ENCODE peak calls at places on chromosomes 11 and 22, in four cellular contexts. One of them, this sample, is unnamed.

GRCh38 chr22:39682994-39683393 is 112.4 kb downstream of the CACNA1I start:
- DNase-seq in Right ventricle myocardium inferior: peak
- DNase-seq in EL: no peak
- DNase-seq in COR-L47: no peak
- DNase-seq in this sample: no peak

GRCh38 chr22:31879585-31879984 is 64.8 kb upstream of the YWHAH start:
- DNase-seq in Right ventricle myocardium inferior: no peak
- DNase-seq in EL: no peak
- DNase-seq in COR-L47: no peak
- DNase-seq in this sample: no peak

GRCh38 chr22:39176067-39176621 is 23.7 kb upstream of the CBX7 start:
- DNase-seq in Right ventricle myocardium inferior: no peak
- DNase-seq in EL: peak
- DNase-seq in COR-L47: no peak
- DNase-seq in this sample: no peak

GRCh38 chr11:128695539-128696221 is 1.8 kb downstream of the FLI1 start:
- DNase-seq in Right ventricle myocardium inferior: peak
- DNase-seq in EL: peak
- DNase-seq in COR-L47: no peak
- DNase-seq in this sample: no peak

GRCh38 chr11:10743354-10744035 is 7.6 kb upstream of the CTR9 start:
- DNase-seq in Right ventricle myocardium inferior: peak
- DNase-seq in EL: no peak
- DNase-seq in COR-L47: no peak
- DNase-seq in this sample: no peak

GRCh38 chr22:38267086-38267485 is 5.7 kb downstream of the TMEM184B start:
- DNase-seq in Right ventricle myocardium inferior: no peak
- DNase-seq in EL: no peak
- DNase-seq in COR-L47: no peak
- DNase-seq in this sample: no peak

GRCh38 chr11:44634401-44635281 is 69.2 kb downstream of the CD82 start:
- DNase-seq in Right ventricle myocardium inferior: peak
- DNase-seq in EL: peak
- DNase-seq in COR-L47: peak
- DNase-seq in this sample: no peak

GRCh38 chr11:37184371-37184770 is 586.3 kb upstream of the RAG2 start:
- DNase-seq in Right ventricle myocardium inferior: no peak
- DNase-seq in EL: no peak
- DNase-seq in COR-L47: no peak
- DNase-seq in this sample: no peak

GRCh38 chr22:22928666-22929380 is 41.2 kb downstream of the IGLL5 start:
- DNase-seq in Right ventricle myocardium inferior: peak
- DNase-seq in EL: peak
- DNase-seq in COR-L47: no peak
- DNase-seq in this sample: no peak

GRCh38 chr22:39148727-39149535 is 3.5 kb downstream of the CBX7 start:
- DNase-seq in Right ventricle myocardium inferior: peak
- DNase-seq in EL: peak
- DNase-seq in COR-L47: no peak
- DNase-seq in this sample: no peak

GRCh38 chr11:32830413-32830738 is 649 bp downstream of the PRRG4 start:
- DNase-seq in Right ventricle myocardium inferior: no peak
- DNase-seq in EL: peak
- DNase-seq in COR-L47: no peak
- DNase-seq in this sample: peak

GRCh38 chr22:43226368-43226979 is 39.5 kb upstream of the TTLL12 start:
- DNase-seq in Right ventricle myocardium inferior: no peak
- DNase-seq in EL: peak
- DNase-seq in COR-L47: no peak
- DNase-seq in this sample: no peak

GRCh38 chr22:27075891-27076290 is 418.5 kb downstream of the MIAT start:
- DNase-seq in Right ventricle myocardium inferior: no peak
- DNase-seq in EL: no peak
- DNase-seq in COR-L47: no peak
- DNase-seq in this sample: no peak

GRCh38 chr11:34570584-34570983 is 50.3 kb upstream of the EHF start:
- DNase-seq in Right ventricle myocardium inferior: no peak
- DNase-seq in EL: peak
- DNase-seq in COR-L47: no peak
- DNase-seq in this sample: no peak

GRCh38 chr22:21009638-21010425 is 5.1 kb upstream of the P2RX6 start:
- DNase-seq in Right ventricle myocardium inferior: no peak
- DNase-seq in EL: peak
- DNase-seq in COR-L47: no peak
- DNase-seq in this sample: no peak

GRCh38 chr11:27234043-27234668 is 128.9 kb downstream of the CCDC34 start:
- DNase-seq in Right ventricle myocardium inferior: no peak
- DNase-seq in EL: peak
- DNase-seq in COR-L47: no peak
- DNase-seq in this sample: peak

GRCh38 chr22:50670513-50670912 is 2.1 kb upstream of the SHANK3 start:
- DNase-seq in Right ventricle myocardium inferior: no peak
- DNase-seq in EL: no peak
- DNase-seq in COR-L47: no peak
- DNase-seq in this sample: no peak

GRCh38 chr11:104830080-104830479 is 68.2 kb downstream of the CASP12 start:
- DNase-seq in Right ventricle myocardium inferior: no peak
- DNase-seq in EL: peak
- DNase-seq in COR-L47: no peak
- DNase-seq in this sample: no peak

GRCh38 chr11:58616594-58616993 is 5.9 kb upstream of the CNTF start:
- DNase-seq in Right ventricle myocardium inferior: no peak
- DNase-seq in EL: peak
- DNase-seq in COR-L47: no peak
- DNase-seq in this sample: no peak

This sample was measured in NCI-H526.